ENCODE peak calls at places on chromosomes 2 and 18, in ten cellular contexts. G is adrenal gland; K is naive thymus-derived CD8-positive, alpha-beta T cell; D is Right ventricle myocardium superior; N is tibial nerve; R is NCI-H748 treated with DMSO at 0.1 percent for 48 hours; P is osteoblast; W is GM06990; E is G401; S is stimulated activated CD4-positive, alpha-beta T cell treated with anti-CD3 and anti-CD28 coated beads, TNF-alpha, amount 100 ng/mL, for 4 hours. Q is an unnamed sample.

GRCh38 chr2:142041105-142041504 is 89.7 kb downstream of the LRP1B start:
- DNase-seq in W (no peak), S (no peak), N (no peak), E (no peak), G (no peak), D (no peak), P (no peak), R (no peak), K (no peak), Q (no peak)

GRCh38 chr18:77146249-77147080 is 13.9 kb upstream of the MBP start:
- DNase-seq in G (no peak), S (no peak), R (no peak), K (no peak), N (no peak), P (peak), E (no peak), W (no peak), D (no peak), Q (no peak)

GRCh38 chr2:32495139-32495538 is 132.7 kb upstream of the TTC27 start:
- DNase-seq in K (no peak), S (no peak), P (no peak), W (no peak), R (no peak), E (no peak), D (no peak), G (no peak), N (no peak), Q (no peak)

GRCh38 chr2:207885010-207885409 is 115.3 kb upstream of the FZD5 start:
- DNase-seq in W (no peak), R (no peak), K (no peak), E (no peak), D (no peak), G (peak), N (no peak), S (no peak), P (no peak), Q (no peak)

GRCh38 chr2:20444113-20444992 is 2.5 kb upstream of the RHOB start:
- DNase-seq in E (peak), R (no peak), W (no peak), S (no peak), G (peak), K (no peak), N (peak), D (no peak), P (no peak), Q (no peak)

GRCh38 chr2:48588745-48589144 is 28.9 kb upstream of the GTF2A1L start:
- DNase-seq in E (no peak), D (no peak), S (no peak), G (no peak), K (no peak), W (no peak), R (no peak), P (no peak), N (no peak), Q (no peak)

GRCh38 chr2:8638327-8638726 is 43.5 kb upstream of the ID2 start:
- DNase-seq in E (no peak), N (no peak), R (no peak), W (no peak), G (no peak), K (no peak), P (no peak), S (no peak), D (no peak), Q (no peak)

GRCh38 chr2:128727914-128728313 is 409.2 kb upstream of the HS6ST1 start:
- DNase-seq in P (no peak), W (no peak), G (peak), D (no peak), E (no peak), N (peak), S (no peak), K (no peak), R (no peak), Q (no peak)

GRCh38 chr2:54564439-54564838 is 108.3 kb downstream of the SPTBN1 start:
- DNase-seq in K (no peak), W (no peak), P (no peak), S (no peak), R (no peak), N (no peak), G (no peak), D (no peak), E (no peak), Q (no peak)

GRCh38 chr18:49174478-49174877 is 223.7 kb upstream of the SMAD7 start:
- DNase-seq in G (no peak), R (no peak), P (no peak), D (no peak), K (no peak), N (no peak), W (no peak), E (no peak), S (no peak), Q (no peak)

GRCh38 chr2:186535861-186536260 is 49.8 kb downstream of the ZC3H15 start:
- DNase-seq in W (no peak), R (no peak), S (no peak), E (peak), D (no peak), N (no peak), G (no peak), K (no peak), P (no peak), Q (no peak)

GRCh38 chr2:24724111-24724775 is 68.9 kb downstream of the PTRHD1 start:
- DNase-seq in N (no peak), P (peak), G (no peak), W (no peak), K (no peak), E (no peak), R (no peak), S (no peak), D (no peak), Q (no peak)

GRCh38 chr2:45652090-45653050 is 895 bp downstream of the PRKCE start:
- DNase-seq in P (peak), E (peak), S (no peak), N (peak), G (peak), W (peak), K (peak), D (peak), R (peak), Q (peak)

GRCh38 chr2:30373881-30374302 is 73.2 kb upstream of the LCLAT1 start:
- DNase-seq in K (no peak), R (no peak), G (no peak), W (no peak), E (no peak), P (peak), S (no peak), N (no peak), D (no peak), Q (no peak)

GRCh38 chr18:10195529-10195928 is 258.9 kb upstream of the APCDD1 start:
- DNase-seq in K (no peak), R (no peak), E (no peak), N (no peak), W (no peak), P (no peak), G (no peak), D (no peak), S (no peak), Q (no peak)

GRCh38 chr18:8830067-8831060 is 125.0 kb downstream of the MTCL1 start:
- DNase-seq in S (no peak), E (peak), N (no peak), P (no peak), R (no peak), D (no peak), G (no peak), K (no peak), W (no peak), Q (no peak)

GRCh38 chr2:75560022-75560767 is 544 bp downstream of the EVA1A start:
- DNase-seq in E (no peak), S (no peak), W (no peak), R (no peak), N (no peak), K (no peak), P (no peak), D (no peak), G (no peak), Q (no peak)

GRCh38 chr2:196166876-196167275 is 4.5 kb downstream of the STK17B start:
- DNase-seq in W (no peak), S (no peak), N (no peak), K (peak), R (no peak), D (no peak), E (no peak), P (no peak), G (no peak), Q (no peak)

GRCh38 chr2:101337877-101338276 is 29.4 kb upstream of the RNF149 start:
- DNase-seq in N (no peak), W (no peak), G (no peak), P (no peak), R (no peak), K (no peak), S (no peak), D (no peak), E (no peak), Q (no peak)

Q was measured in NCI-H2227 treated with DMSO at 0.1 percent for 48 hours.